ENCODE peak calls at places on chromosomes 7 and 10, in four cellular contexts. B is OCI-LY7, L is Panc1, V is mucosa of descending colon. X is an unnamed sample. For H3K4me1, the result is how much of the 10 kb centered on the place peaks cover.

GRCh38 chr7:46197833-46198540 is 276.9 kb upstream of the IGFBP3 start:
- DNase-seq in B (no peak), V (no peak), L (no peak), X (no peak)

GRCh38 chr10:132539431-132539839 is 1.8 kb downstream of the INPP5A start:
- DNase-seq in B (no peak), L (no peak), V (no peak), X (peak)

GRCh38 chr10:28818645-28819036 is 141.3 kb downstream of the BAMBI start:
- DNase-seq in B (no peak), L (no peak), V (no peak), X (no peak)

GRCh38 chr7:108557617-108558016 is 11.9 kb downstream of the THAP5 start:
- DNase-seq in V (no peak), L (no peak), B (no peak), X (no peak)

GRCh38 chr7:74070619-74070920 is 13.0 kb upstream of the LIMK1 start:
- DNase-seq in B (no peak), V (no peak), L (no peak), X (no peak)

GRCh38 chr7:133054167-133054840 is 27.6 kb downstream of the CHCHD3 start:
- DNase-seq in L (no peak), B (no peak), V (no peak), X (no peak)

GRCh38 chr7:4645241-4645640 is 36.9 kb upstream of the FOXK1 start:
- DNase-seq in L (no peak), B (no peak), V (no peak), X (no peak)

GRCh38 chr7:151079199-151079910 is 1.3 kb downstream of the FASTK start:
- DNase-seq in L (no peak), V (no peak), B (no peak), X (no peak)

GRCh38 chr10:107687702-107688101 is 523.2 kb upstream of the SORCS1 start:
- DNase-seq in L (no peak), V (no peak), B (no peak), X (no peak)

GRCh38 chr7:20440472-20441105 is 109.9 kb downstream of the ITGB8 start:
- DNase-seq in B (peak), V (peak), L (peak), X (peak)

GRCh38 chr7:122137291-122138077 is 6.6 kb downstream of the AASS start:
- DNase-seq in V (no peak), B (no peak), L (no peak), X (no peak)

GRCh38 chr10:73840403-73841301 is 29.3 kb upstream of the NDST2 start:
- DNase-seq in B (no peak), V (no peak), L (no peak), X (no peak)

GRCh38 chr10:119448579-119449209 is 93.8 kb downstream of the RGS10 start:
- DNase-seq in V (no peak), L (no peak), B (no peak), X (no peak)

GRCh38 chr10:112716924-112717348 is 233.1 kb upstream of the TCF7L2 start:
- DNase-seq in V (peak), B (no peak), L (peak), X (no peak)

DNA sequence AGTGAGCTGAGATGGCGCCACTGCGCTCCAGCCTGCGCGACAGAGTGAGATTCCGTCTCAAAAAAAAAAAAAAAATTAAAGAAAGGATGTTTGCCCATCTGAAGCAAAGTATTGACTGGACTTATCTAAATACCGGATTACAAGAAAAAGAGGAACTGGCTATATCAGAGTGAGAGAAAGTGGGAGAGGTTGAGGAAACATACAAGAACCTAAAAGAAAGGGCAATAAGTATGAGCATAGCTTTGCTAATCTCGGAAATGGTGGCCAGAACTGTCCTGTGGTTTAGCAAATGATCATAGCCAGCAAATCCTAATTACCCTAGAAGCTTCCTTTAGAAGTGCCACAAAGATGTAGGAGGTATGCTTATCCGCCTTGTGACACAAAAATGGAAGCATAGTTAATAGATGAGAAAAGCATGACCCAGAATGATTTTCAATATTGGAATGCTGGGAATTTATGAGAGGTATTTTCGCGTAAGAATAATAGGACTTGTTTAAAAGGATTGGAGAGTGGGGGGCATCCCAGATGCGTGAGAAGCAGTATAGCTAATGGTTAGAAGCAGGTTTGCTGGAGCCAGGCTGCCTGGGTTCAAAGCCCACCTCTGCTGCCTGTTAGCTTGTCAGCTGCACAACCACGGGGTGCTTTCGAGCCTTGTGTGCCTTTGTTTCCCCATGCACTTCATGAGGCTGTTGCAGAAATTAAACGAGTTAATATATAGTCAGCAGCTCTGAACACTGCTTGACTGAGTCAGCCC is 1.2 kb upstream of the GTPBP4 start:
- DNase-seq in L (no peak), B (no peak), V (no peak), X (no peak)
- H3K4me3 ChIP-seq in L (peak), B (peak), V (no peak), X (peak)

DNA sequence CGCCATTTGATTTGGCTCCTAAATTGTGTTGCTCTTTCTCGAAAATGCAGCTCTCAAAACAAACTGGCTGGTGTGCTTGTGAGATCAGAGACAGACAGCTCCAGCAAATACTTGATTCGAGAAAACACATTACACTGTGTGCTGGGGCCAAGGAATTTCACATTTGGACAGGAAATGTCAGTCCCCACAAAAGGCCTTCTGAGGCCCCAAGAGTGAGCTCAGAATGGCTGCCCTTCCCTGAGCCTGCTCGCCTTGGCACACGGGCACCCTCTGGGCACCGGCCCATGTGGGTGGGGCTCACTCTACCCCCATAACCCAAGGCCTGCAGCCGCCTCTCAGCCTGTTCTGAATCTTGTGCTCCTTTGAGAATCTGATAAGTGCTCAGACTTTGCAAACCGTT is 13.9 kb upstream of the HSPA12A start:
- DNase-seq in L (no peak), B (no peak), V (peak), X (peak)
- H3K4me1 ChIP-seq in L (under half), B (under half), V (under half), X (under half)

GRCh38 chr7:42237162-42237821 is at the start of gene GLI3:
- DNase-seq in V (peak), B (no peak), L (no peak), X (peak)
- H3K4me3 ChIP-seq in V (peak), B (no peak), L (peak), X (peak)

DNA sequence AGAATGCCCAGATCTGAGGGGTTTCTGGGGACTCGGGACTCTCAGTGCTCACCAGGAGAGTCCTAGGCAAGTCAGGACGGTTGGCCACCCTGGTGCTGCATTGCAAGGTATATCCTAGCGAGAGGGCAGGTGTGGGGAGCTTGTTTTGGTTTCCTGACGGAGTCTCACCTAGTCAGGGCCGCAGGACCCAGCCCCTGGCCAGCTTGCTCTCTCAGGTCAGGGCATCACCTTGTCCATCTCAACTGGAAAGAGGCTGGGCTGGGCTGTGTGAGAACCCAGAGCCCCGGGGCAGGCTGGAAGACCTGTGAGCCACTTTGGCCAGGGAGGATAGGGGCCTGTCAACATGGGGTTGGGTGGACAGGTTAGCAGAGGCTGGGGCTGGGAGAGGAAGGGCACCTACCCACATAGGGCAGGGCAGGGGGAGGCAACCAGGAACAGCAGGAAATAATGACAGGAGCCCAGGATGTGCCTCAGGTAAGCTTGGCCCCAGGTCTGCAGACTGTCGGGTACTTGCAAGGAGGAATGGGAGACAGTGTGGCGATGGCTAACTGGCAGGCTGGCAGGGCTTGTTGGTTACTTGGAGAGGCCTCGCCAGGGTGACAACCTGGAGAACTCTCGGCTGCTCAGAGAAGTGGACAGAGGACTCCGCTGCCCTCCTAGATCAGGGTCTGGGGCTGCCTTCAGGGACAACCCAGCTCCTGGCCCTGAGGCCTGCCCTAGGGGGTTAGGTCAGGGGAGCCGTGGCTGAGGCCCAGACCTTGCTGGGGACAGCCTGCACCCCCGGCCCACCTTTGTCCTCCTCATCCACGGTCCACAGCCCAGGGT is 31.4 kb downstream of the DNAJB12 start:
- DNase-seq in L (no peak), V (no peak), B (no peak), X (no peak)
- H3K4me1 ChIP-seq in L (half or more), V (under half), B (half or more), X (under half)

GRCh38 chr10:99233680-99234018 is 2.0 kb downstream of the HPSE2 start:
- DNase-seq in B (no peak), V (peak), L (no peak), X (no peak)

GRCh38 chr10:99234067-99234738 is 1.4 kb downstream of the HPSE2 start:
- DNase-seq in B (peak), L (no peak), V (peak), X (peak)

GRCh38 chr10:99235469-99235871 is at the start of gene HPSE2:
- DNase-seq in V (no peak), B (no peak), L (no peak), X (no peak)

GRCh38 chr10:99235872-99236626 is 397 bp upstream of the HPSE2 start:
- DNase-seq in L (no peak), B (no peak), V (peak), X (no peak)

GRCh38 chr10:99234739-99235468 is 748 bp downstream of the HPSE2 start:
- DNase-seq in L (no peak), V (peak), B (no peak), X (no peak)
- H3K4me3 ChIP-seq in L (no peak), V (no peak), B (no peak), X (peak)

DNA sequence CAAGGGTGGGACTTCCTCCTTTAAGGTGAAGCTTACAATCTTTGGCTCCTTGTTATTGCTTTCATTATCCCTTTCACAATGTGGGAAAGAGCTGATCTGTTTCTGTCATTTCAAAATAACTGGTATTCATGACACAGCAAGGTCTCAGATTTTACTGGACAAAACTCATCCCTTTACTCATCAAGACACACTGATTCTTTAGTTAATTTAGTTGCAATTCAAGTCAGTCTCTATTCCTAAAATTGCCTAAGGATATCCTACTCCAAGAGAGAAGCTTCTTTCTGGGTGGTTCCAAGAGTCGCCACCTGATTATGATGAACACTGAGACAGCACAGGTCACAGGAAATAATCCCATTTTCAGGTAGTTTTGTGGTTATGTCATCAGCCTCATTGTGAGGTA is 5.8 kb upstream of the PNLIPRP3 start:
- DNase-seq in V (no peak), B (no peak), L (no peak), X (no peak)
- H3K4me1 ChIP-seq in V (under half), B (under half), L (under half), X (under half)

DNA sequence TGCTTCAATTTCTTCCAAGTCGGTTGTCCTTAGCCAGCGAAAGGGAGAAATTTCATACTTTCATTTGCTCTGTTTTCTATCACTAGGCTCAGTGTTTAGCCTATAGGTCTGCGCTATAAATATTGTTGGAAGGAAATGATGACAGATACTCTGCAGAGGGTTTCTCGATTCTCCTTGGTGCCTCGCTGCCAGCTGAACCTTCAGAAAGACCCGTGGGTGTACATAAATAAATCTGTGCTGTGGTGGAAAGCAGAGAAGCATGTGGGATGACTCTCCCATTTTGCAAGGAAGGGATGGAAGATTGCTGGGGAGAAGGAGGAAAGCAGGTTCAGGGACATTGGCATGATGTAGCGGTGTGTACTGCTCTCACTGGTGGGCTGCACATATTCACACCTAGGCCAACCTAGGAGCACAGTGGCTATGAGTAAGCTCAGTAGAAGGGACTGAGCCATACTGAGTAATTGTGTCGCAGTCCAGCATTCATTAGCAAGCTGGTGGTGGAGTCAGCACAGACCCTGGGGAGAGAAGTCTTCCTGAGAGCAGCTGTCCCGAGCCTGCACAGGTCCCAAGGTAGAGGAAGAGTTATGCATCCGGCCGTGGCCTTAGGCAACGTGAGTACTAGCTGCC is 50.5 kb downstream of the PNLIPRP3 start:
- DNase-seq in B (no peak), V (no peak), L (no peak), X (no peak)
- H3K4me3 ChIP-seq in B (no peak), V (no peak), L (no peak), X (no peak)

GRCh38 chr7:95781967-95782586 is 9.7 kb downstream of the DYNC1I1 start:
- DNase-seq in B (no peak), V (no peak), L (no peak), X (no peak)
- H3K4me1 ChIP-seq in B (under half), V (under half), L (under half), X (under half)

GRCh38 chr10:43616697-43617370 is 10.6 kb downstream of the ZNF485 start:
- DNase-seq in L (no peak), B (no peak), V (no peak), X (no peak)
- H3K4me3 ChIP-seq in L (no peak), B (no peak), V (no peak), X (no peak)

X was measured in right cardiac atrium.